ENCODE peak calls at places on chromosomes 5 and 9, in nine cellular contexts. D is heart right ventricle, Q is dorsolateral prefrontal cortex, A is MM.1S, W is stomach, I is SJCRH30, L is GM12865, E is astrocyte of the cerebellum, R is uterus. U is an unnamed sample.
A peak's percentile ranks its signal among the peaks of the same experiment; 100 is the strongest.

GRCh38 chr5:105953616-105954015 is 1717.1 kb downstream of the EFNA5 start:
- DNase-seq in D (no peak), A (no peak), Q (no peak), E (no peak), L (no peak), W (no peak), R (no peak), I (peak; percentile 53), U (no peak)

GRCh38 chr9:19583890-19584289 is 175.1 kb downstream of the ACER2 start:
- DNase-seq in E (no peak), R (no peak), I (no peak), Q (no peak), W (no peak), A (no peak), L (no peak), D (no peak), U (no peak)

GRCh38 chr5:76787237-76787636 is 31.6 kb upstream of the F2RL1 start:
- DNase-seq in A (no peak), W (peak; percentile 52), D (peak; percentile 73), I (peak; percentile 74), L (no peak), E (peak; percentile 98), R (peak; percentile 38), Q (no peak), U (peak; percentile 62)

GRCh38 chr9:94145640-94146039 is 61.4 kb downstream of the PTPDC1 start:
- DNase-seq in E (no peak), R (no peak), D (no peak), Q (no peak), I (no peak), W (no peak), A (no peak), L (peak; percentile 58), U (no peak)

GRCh38 chr5:15463231-15463630 is 36.7 kb upstream of the FBXL7 start:
- DNase-seq in A (peak; percentile 57), Q (peak; percentile 6), D (no peak), I (peak; percentile 52), E (peak; percentile 6), R (no peak), W (no peak), L (no peak), U (no peak)

GRCh38 chr5:158770506-158770905 is 329.2 kb downstream of the EBF1 start:
- DNase-seq in I (peak; percentile 25), W (no peak), R (no peak), D (no peak), E (no peak), L (peak; percentile 13), A (no peak), Q (no peak), U (no peak)

GRCh38 chr9:79001012-79001411 is 570.8 kb upstream of the TLE4 start:
- DNase-seq in A (no peak), W (no peak), L (peak; percentile 21), I (no peak), Q (no peak), E (no peak), R (no peak), D (no peak), U (no peak)

GRCh38 chr9:132857031-132857430 is 21.1 kb downstream of the AK8 start:
- DNase-seq in W (peak; percentile 46), I (no peak), A (no peak), D (peak; percentile 47), R (peak; percentile 81), L (no peak), Q (no peak), E (peak; percentile 62), U (no peak)

GRCh38 chr5:136521696-136522095 is 156.4 kb upstream of the TRPC7 start:
- DNase-seq in W (no peak), D (no peak), A (no peak), I (no peak), E (no peak), R (no peak), Q (no peak), L (no peak), U (no peak)

GRCh38 chr5:139637438-139638089 is 10.6 kb upstream of the CXXC5 start:
- DNase-seq in E (no peak), L (peak; percentile 87), Q (peak; percentile 86), D (peak; percentile 88), I (peak; percentile 87), R (peak; percentile 82), A (peak; percentile 83), W (peak; percentile 83), U (no peak)

GRCh38 chr9:120892748-120893584 is 16.0 kb upstream of the PHF19 start:
- DNase-seq in A (peak; percentile 96), R (no peak), D (no peak), Q (no peak), E (peak; percentile 46), W (no peak), I (peak; percentile 86), L (peak; percentile 92), U (peak; percentile 86)

DNA sequence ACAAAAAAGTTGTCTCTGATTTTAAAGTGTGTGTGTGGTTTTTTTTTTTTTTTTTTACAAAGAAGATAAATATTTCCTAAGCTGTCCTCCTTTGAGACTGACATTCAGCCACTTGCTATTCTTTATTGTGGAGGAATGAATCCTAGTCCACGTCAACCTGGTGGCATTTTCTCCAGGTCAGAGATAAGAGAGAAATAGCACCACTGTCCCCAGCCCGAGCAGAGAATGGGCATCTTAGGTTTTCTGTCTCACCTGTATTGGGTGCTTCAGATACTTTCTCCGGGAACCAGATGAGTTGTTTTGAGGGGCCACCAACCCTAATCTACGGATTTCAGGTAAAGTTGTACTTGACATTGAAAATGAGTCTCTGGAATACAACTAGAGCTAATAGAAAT is 1.4 kb downstream of the ITGA2 start:
- DNase-seq in Q (no peak), I (no peak), A (no peak), W (no peak), R (no peak), E (no peak), D (no peak), L (no peak), U (no peak)
- H3K4me3 ChIP-seq in Q (peak overlapping the region; percentile 76), I (no peak overlapping the region), A (no peak overlapping the region), W (peak overlapping the region; percentile 84), R (no peak overlapping the region), E (peak overlapping the region; percentile 65), D (peak overlapping the region; percentile 72), L (no peak overlapping the region), U (peak overlapping the region; percentile 65)

GRCh38 chr9:129891519-129891918 is 56.3 kb downstream of the USP20 start:
- DNase-seq in W (no peak), R (no peak), Q (no peak), D (no peak), E (no peak), L (no peak), I (no peak), A (no peak), U (no peak)

GRCh38 chr9:129889936-129890717 is 54.9 kb downstream of the USP20 start:
- DNase-seq in E (no peak), A (no peak), D (no peak), W (peak; percentile 47), I (no peak), R (no peak), L (peak; percentile 89), Q (no peak), U (no peak)

GRCh38 chr9:129888085-129888808 is 53.0 kb downstream of the USP20 start:
- DNase-seq in W (peak; percentile 62), E (no peak), L (peak; percentile 99), D (peak; percentile 43), R (no peak), I (no peak), A (peak; percentile 99), Q (no peak), U (no peak)

GRCh38 chr9:129888809-129889460 is 53.7 kb downstream of the USP20 start:
- DNase-seq in L (no peak), W (no peak), E (no peak), Q (no peak), D (no peak), I (no peak), R (no peak), A (no peak), U (no peak)

DNA sequence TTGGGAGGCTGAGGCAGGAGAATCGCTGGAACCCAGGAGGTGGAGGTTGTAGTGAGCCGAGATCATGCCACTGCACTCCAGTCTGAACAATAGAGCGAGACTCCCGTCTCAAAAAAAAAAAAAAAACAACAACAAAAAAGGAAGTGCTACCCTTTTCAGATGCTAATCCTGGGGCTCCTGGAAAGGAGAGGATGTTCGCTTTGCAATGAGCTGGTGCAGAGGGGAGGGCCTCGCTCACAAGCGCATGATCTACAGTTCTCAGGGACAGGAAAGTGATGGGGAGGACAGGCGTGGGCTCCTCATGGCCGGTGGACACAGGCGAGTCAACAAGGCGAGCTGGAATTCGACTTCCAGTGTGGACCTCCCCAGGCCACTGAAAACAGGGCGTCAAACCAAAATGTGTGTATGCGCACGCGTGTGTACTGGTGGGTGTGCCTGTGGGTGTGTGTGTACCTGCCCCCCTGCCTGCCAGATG is 54.2 kb downstream of the USP20 start:
- DNase-seq in W (no peak), A (no peak), D (no peak), E (no peak), Q (no peak), I (no peak), L (peak; percentile 58), R (no peak), U (no peak)
- H3K4me3 ChIP-seq in W (no peak overlapping the region), A (no peak overlapping the region), D (peak overlapping the region; percentile 37), E (no peak overlapping the region), Q (no peak overlapping the region), I (no peak overlapping the region), L (peak overlapping the region; percentile 2), R (no peak overlapping the region), U (no peak overlapping the region)

GRCh38 chr5:157669701-157670097 is 1.6 kb upstream of the C5orf52 start:
- DNase-seq in R (no peak), Q (no peak), A (no peak), D (no peak), L (no peak), I (no peak), E (no peak), W (no peak), U (no peak)

GRCh38 chr5:157672976-157673375 is 1.6 kb downstream of the C5orf52 start:
- DNase-seq in I (no peak), L (no peak), R (no peak), E (no peak), W (no peak), A (no peak), D (no peak), Q (no peak), U (no peak)

GRCh38 chr5:157670662-157671591 is at the start of gene C5orf52:
- DNase-seq in E (no peak), A (no peak), W (no peak), Q (peak; percentile 44), R (peak; percentile 24), D (peak; percentile 45), I (no peak), L (peak; percentile 31), U (no peak)

GRCh38 chr5:157668356-157668755 is 3.0 kb upstream of the C5orf52 start:
- DNase-seq in R (no peak), D (no peak), Q (no peak), W (no peak), I (no peak), L (no peak), E (no peak), A (no peak), U (no peak)

GRCh38 chr5:157671592-157672330 is 428 bp downstream of the C5orf52 start:
- DNase-seq in R (no peak), W (no peak), Q (no peak), A (no peak), L (no peak), D (no peak), I (no peak), E (no peak), U (no peak)
- H3K4me3 ChIP-seq in R (peak overlapping the region; percentile 39), W (peak overlapping the region; percentile 67), Q (peak overlapping the region; percentile 65), A (peak overlapping the region; percentile 70), L (peak overlapping the region; percentile 58), D (peak overlapping the region; percentile 66), I (no peak overlapping the region), E (peak overlapping the region; percentile 69), U (peak overlapping the region; percentile 79)

GRCh38 chr5:66180282-66180955 is 36.3 kb downstream of the SREK1 start:
- DNase-seq in E (no peak), L (no peak), A (no peak), I (no peak), D (no peak), W (no peak), R (no peak), Q (no peak), U (no peak)

GRCh38 chr5:66186108-66186507 is 42.0 kb downstream of the SREK1 start:
- DNase-seq in R (no peak), D (no peak), Q (no peak), E (no peak), A (no peak), L (no peak), I (no peak), W (no peak), U (no peak)
- H3K4me3 ChIP-seq in R (no peak overlapping the region), D (no peak overlapping the region), Q (no peak overlapping the region), E (no peak overlapping the region), A (no peak overlapping the region), L (no peak overlapping the region), I (no peak overlapping the region), W (no peak overlapping the region), U (no peak overlapping the region)